ENCODE peak calls at places on chromosomes 16 and 17, in eight cellular contexts. K is adrenal gland; Q is HCEC 1CT; P is mucosa of descending colon; F is activated CD4-positive, alpha-beta T cell treated with anti-CD3 and anti-CD28 coated beads, Interleukin-2, amount 50 U/mL, for 1 hour; E is GM10248; N is activated gamma-delta T cell treated with Interleukin-2 at 50 U/mL for 16 hours; A is foreskin melanocyte. D is an unnamed sample.
A peak's percentile ranks its signal among the peaks of the same experiment; 100 is the strongest.

GRCh38 chr17:81512984-81513668 is 527 bp upstream of the ACTG1 start:
- DNase-seq in K (peak; percentile 82), Q (peak; percentile 63), P (peak; percentile 85), F (peak; percentile 46), E (no peak), N (peak; percentile 65), A (peak; percentile 53), D (peak; percentile 61)

GRCh38 chr17:22266231-22266630 is 573.9 kb downstream of the KCNJ18 start:
- DNase-seq in K (peak; percentile 23), Q (no peak), P (no peak), F (no peak), E (no peak), N (no peak), A (no peak), D (no peak)

GRCh38 chr17:41617698-41618097 is 5.1 kb upstream of the KRT16 start:
- DNase-seq in K (no peak), Q (no peak), P (no peak), F (no peak), E (no peak), N (no peak), A (no peak), D (no peak)

GRCh38 chr17:43568506-43569082 is 22.5 kb upstream of the ETV4 start:
- DNase-seq in K (no peak), Q (no peak), P (no peak), F (no peak), E (no peak), N (no peak), A (no peak), D (no peak)

GRCh38 chr16:11345040-11345862 is at the start of gene RMI2:
- DNase-seq in K (peak; percentile 98), Q (peak; percentile 95), P (peak; percentile 97), F (peak; percentile 96), E (peak; percentile 99), N (peak; percentile 94), A (peak; percentile 90), D (peak; percentile 94)

GRCh38 chr16:88650749-88651275 is at the start of gene CYBA:
- DNase-seq in K (peak; percentile 80), Q (no peak), P (peak; percentile 93), F (peak; percentile 72), E (peak; percentile 97), N (peak; percentile 79), A (no peak), D (peak; percentile 90)

GRCh38 chr16:84891149-84891795 is 71.5 kb downstream of the CRISPLD2 start:
- DNase-seq in K (no peak), Q (no peak), P (no peak), F (no peak), E (no peak), N (no peak), A (no peak), D (no peak)

GRCh38 chr16:3215601-3216262 is 19.2 kb downstream of the ZNF200 start:
- DNase-seq in K (no peak), Q (no peak), P (no peak), F (no peak), E (no peak), N (no peak), A (no peak), D (no peak)

GRCh38 chr17:59423137-59423703 is 91.8 kb downstream of the YPEL2 start:
- DNase-seq in K (peak; percentile 90), Q (peak; percentile 81), P (no peak), F (no peak), E (no peak), N (no peak), A (no peak), D (no peak)

GRCh38 chr17:1259910-1260389 is 10.3 kb upstream of the BHLHA9 start:
- DNase-seq in K (no peak), Q (peak; percentile 23), P (no peak), F (no peak), E (no peak), N (no peak), A (no peak), D (no peak)

GRCh38 chr17:38656959-38657823 is 17.6 kb downstream of the EPOP start:
- DNase-seq in K (no peak), Q (no peak), P (no peak), F (no peak), E (no peak), N (no peak), A (peak; percentile 46), D (no peak)

GRCh38 chr16:85211247-85211910 is 99.1 kb upstream of the CIBAR2 start:
- DNase-seq in K (no peak), Q (peak; percentile 24), P (no peak), F (no peak), E (no peak), N (no peak), A (no peak), D (no peak)